ENCODE peak calls at places on chromosomes 6 and 20, in eight cellular contexts. One of them, this sample, is unnamed.

GRCh38 chr6:90187437-90188049 is 109.1 kb downstream of the BACH2 start:
- DNase-seq in OCI-LY7: peak
- DNase-seq in GM23248: no peak
- DNase-seq in MM.1S: no peak
- DNase-seq in SK-N-SH: peak
- DNase-seq in HCT116: no peak
- DNase-seq in neural progenitor cell: no peak
- DNase-seq in GM23338: no peak
- DNase-seq in this sample: no peak

GRCh38 chr20:23488470-23488869 is 2.4 kb upstream of the CST8 start:
- DNase-seq in OCI-LY7: no peak
- DNase-seq in GM23248: no peak
- DNase-seq in MM.1S: no peak
- DNase-seq in SK-N-SH: no peak
- DNase-seq in HCT116: no peak
- DNase-seq in neural progenitor cell: no peak
- DNase-seq in GM23338: no peak
- DNase-seq in this sample: no peak

GRCh38 chr20:11204926-11205768 is 531.3 kb upstream of the JAG1 start:
- DNase-seq in OCI-LY7: peak
- DNase-seq in GM23248: peak
- DNase-seq in MM.1S: peak
- DNase-seq in SK-N-SH: peak
- DNase-seq in HCT116: peak
- DNase-seq in neural progenitor cell: peak
- DNase-seq in GM23338: peak
- DNase-seq in this sample: peak

GRCh38 chr20:38900606-38901005 is 25.6 kb upstream of the FAM83D start:
- DNase-seq in OCI-LY7: no peak
- DNase-seq in GM23248: no peak
- DNase-seq in MM.1S: no peak
- DNase-seq in SK-N-SH: no peak
- DNase-seq in HCT116: no peak
- DNase-seq in neural progenitor cell: no peak
- DNase-seq in GM23338: no peak
- DNase-seq in this sample: no peak

GRCh38 chr6:20370393-20370792 is 31.3 kb upstream of the E2F3 start:
- DNase-seq in OCI-LY7: no peak
- DNase-seq in GM23248: no peak
- DNase-seq in MM.1S: no peak
- DNase-seq in SK-N-SH: no peak
- DNase-seq in HCT116: no peak
- DNase-seq in neural progenitor cell: no peak
- DNase-seq in GM23338: no peak
- DNase-seq in this sample: no peak

GRCh38 chr6:167733740-167734661 is 92.7 kb upstream of the AFDN start:
- DNase-seq in OCI-LY7: peak
- DNase-seq in GM23248: peak
- DNase-seq in MM.1S: no peak
- DNase-seq in SK-N-SH: no peak
- DNase-seq in HCT116: no peak
- DNase-seq in neural progenitor cell: no peak
- DNase-seq in GM23338: no peak
- DNase-seq in this sample: peak

GRCh38 chr6:25027221-25027916 is 91.6 kb upstream of the RIPOR2 start:
- DNase-seq in OCI-LY7: no peak
- DNase-seq in GM23248: no peak
- DNase-seq in MM.1S: peak
- DNase-seq in SK-N-SH: no peak
- DNase-seq in HCT116: no peak
- DNase-seq in neural progenitor cell: no peak
- DNase-seq in GM23338: peak
- DNase-seq in this sample: no peak

GRCh38 chr6:10441004-10441654 is 26.3 kb upstream of the TFAP2A start:
- DNase-seq in OCI-LY7: no peak
- DNase-seq in GM23248: peak
- DNase-seq in MM.1S: no peak
- DNase-seq in SK-N-SH: no peak
- DNase-seq in HCT116: peak
- DNase-seq in neural progenitor cell: no peak
- DNase-seq in GM23338: no peak
- DNase-seq in this sample: peak

GRCh38 chr6:26416288-26416687 is 14.2 kb downstream of the BTN3A1 start:
- DNase-seq in OCI-LY7: no peak
- DNase-seq in GM23248: no peak
- DNase-seq in MM.1S: no peak
- DNase-seq in SK-N-SH: no peak
- DNase-seq in HCT116: no peak
- DNase-seq in neural progenitor cell: no peak
- DNase-seq in GM23338: no peak
- DNase-seq in this sample: no peak

GRCh38 chr20:21437248-21437647 is 39.9 kb upstream of the NKX2-4 start:
- DNase-seq in OCI-LY7: no peak
- DNase-seq in GM23248: no peak
- DNase-seq in MM.1S: no peak
- DNase-seq in SK-N-SH: no peak
- DNase-seq in HCT116: no peak
- DNase-seq in neural progenitor cell: no peak
- DNase-seq in GM23338: no peak
- DNase-seq in this sample: no peak

GRCh38 chr6:30265594-30265993 is 52.4 kb upstream of the TRIM26 start:
- DNase-seq in OCI-LY7: no peak
- DNase-seq in GM23248: no peak
- DNase-seq in MM.1S: no peak
- DNase-seq in SK-N-SH: no peak
- DNase-seq in HCT116: no peak
- DNase-seq in neural progenitor cell: no peak
- DNase-seq in GM23338: no peak
- DNase-seq in this sample: no peak

GRCh38 chr20:31643522-31643921 is 5.8 kb downstream of the COX4I2 start:
- DNase-seq in OCI-LY7: no peak
- DNase-seq in GM23248: no peak
- DNase-seq in MM.1S: no peak
- DNase-seq in SK-N-SH: no peak
- DNase-seq in HCT116: no peak
- DNase-seq in neural progenitor cell: no peak
- DNase-seq in GM23338: no peak
- DNase-seq in this sample: no peak
- TF ChIP-seq EZH2phosphoT487 in OCI-LY7: no peak
- TF ChIP-seq EZH2phosphoT487 in GM23248: no peak
- TF ChIP-seq EZH2phosphoT487 in MM.1S: no peak
- TF ChIP-seq EZH2phosphoT487 in SK-N-SH: no peak
- TF ChIP-seq EZH2phosphoT487 in HCT116: no peak
- TF ChIP-seq EZH2phosphoT487 in neural progenitor cell: no peak
- TF ChIP-seq EZH2phosphoT487 in GM23338: no peak
- TF ChIP-seq EZH2phosphoT487 in this sample: no peak

GRCh38 chr6:112014483-112014882 is 39.4 kb upstream of the CCN6 start:
- DNase-seq in OCI-LY7: no peak
- DNase-seq in GM23248: peak
- DNase-seq in MM.1S: no peak
- DNase-seq in SK-N-SH: no peak
- DNase-seq in HCT116: no peak
- DNase-seq in neural progenitor cell: no peak
- DNase-seq in GM23338: no peak
- DNase-seq in this sample: no peak
- TF ChIP-seq EZH2phosphoT487 in OCI-LY7: no peak
- TF ChIP-seq EZH2phosphoT487 in GM23248: no peak
- TF ChIP-seq EZH2phosphoT487 in MM.1S: no peak
- TF ChIP-seq EZH2phosphoT487 in SK-N-SH: no peak
- TF ChIP-seq EZH2phosphoT487 in HCT116: no peak
- TF ChIP-seq EZH2phosphoT487 in neural progenitor cell: no peak
- TF ChIP-seq EZH2phosphoT487 in GM23338: no peak
- TF ChIP-seq EZH2phosphoT487 in this sample: no peak

GRCh38 chr6:45630801-45631200 is 253.1 kb upstream of the SUPT3H start:
- DNase-seq in OCI-LY7: no peak
- DNase-seq in GM23248: peak
- DNase-seq in MM.1S: no peak
- DNase-seq in SK-N-SH: no peak
- DNase-seq in HCT116: no peak
- DNase-seq in neural progenitor cell: no peak
- DNase-seq in GM23338: no peak
- DNase-seq in this sample: no peak
- TF ChIP-seq EZH2phosphoT487 in OCI-LY7: no peak
- TF ChIP-seq EZH2phosphoT487 in GM23248: no peak
- TF ChIP-seq EZH2phosphoT487 in MM.1S: no peak
- TF ChIP-seq EZH2phosphoT487 in SK-N-SH: no peak
- TF ChIP-seq EZH2phosphoT487 in HCT116: no peak
- TF ChIP-seq EZH2phosphoT487 in neural progenitor cell: no peak
- TF ChIP-seq EZH2phosphoT487 in GM23338: no peak
- TF ChIP-seq EZH2phosphoT487 in this sample: no peak

GRCh38 chr20:61959301-61959700 is 106.4 kb downstream of the TAF4 start:
- DNase-seq in OCI-LY7: peak
- DNase-seq in GM23248: peak
- DNase-seq in MM.1S: peak
- DNase-seq in SK-N-SH: no peak
- DNase-seq in HCT116: peak
- DNase-seq in neural progenitor cell: peak
- DNase-seq in GM23338: peak
- DNase-seq in this sample: no peak

GRCh38 chr20:61958773-61959172 is 106.9 kb downstream of the TAF4 start:
- DNase-seq in OCI-LY7: no peak
- DNase-seq in GM23248: no peak
- DNase-seq in MM.1S: no peak
- DNase-seq in SK-N-SH: no peak
- DNase-seq in HCT116: no peak
- DNase-seq in neural progenitor cell: no peak
- DNase-seq in GM23338: no peak
- DNase-seq in this sample: no peak

GRCh38 chr20:61956396-61957342 is 109.0 kb downstream of the TAF4 start:
- DNase-seq in OCI-LY7: no peak
- DNase-seq in GM23248: no peak
- DNase-seq in MM.1S: no peak
- DNase-seq in SK-N-SH: no peak
- DNase-seq in HCT116: no peak
- DNase-seq in neural progenitor cell: no peak
- DNase-seq in GM23338: no peak
- DNase-seq in this sample: no peak

GRCh38 chr20:61955668-61956395 is 109.8 kb downstream of the TAF4 start:
- DNase-seq in OCI-LY7: no peak
- DNase-seq in GM23248: no peak
- DNase-seq in MM.1S: no peak
- DNase-seq in SK-N-SH: no peak
- DNase-seq in HCT116: no peak
- DNase-seq in neural progenitor cell: no peak
- DNase-seq in GM23338: no peak
- DNase-seq in this sample: no peak

GRCh38 chr20:61957961-61958715 is 107.5 kb downstream of the TAF4 start:
- DNase-seq in OCI-LY7: no peak
- DNase-seq in GM23248: peak
- DNase-seq in MM.1S: no peak
- DNase-seq in SK-N-SH: no peak
- DNase-seq in HCT116: no peak
- DNase-seq in neural progenitor cell: no peak
- DNase-seq in GM23338: no peak
- DNase-seq in this sample: no peak
- TF ChIP-seq EZH2phosphoT487 in OCI-LY7: no peak
- TF ChIP-seq EZH2phosphoT487 in GM23248: no peak
- TF ChIP-seq EZH2phosphoT487 in MM.1S: no peak
- TF ChIP-seq EZH2phosphoT487 in SK-N-SH: no peak
- TF ChIP-seq EZH2phosphoT487 in HCT116: no peak
- TF ChIP-seq EZH2phosphoT487 in neural progenitor cell: no peak
- TF ChIP-seq EZH2phosphoT487 in GM23338: no peak
- TF ChIP-seq EZH2phosphoT487 in this sample: no peak

GRCh38 chr20:53331151-53331973 is 262.3 kb downstream of the ZNF217 start:
- DNase-seq in OCI-LY7: no peak
- DNase-seq in GM23248: peak
- DNase-seq in MM.1S: no peak
- DNase-seq in SK-N-SH: peak
- DNase-seq in HCT116: peak
- DNase-seq in neural progenitor cell: no peak
- DNase-seq in GM23338: peak
- DNase-seq in this sample: peak
- TF ChIP-seq EZH2phosphoT487 in OCI-LY7: no peak
- TF ChIP-seq EZH2phosphoT487 in GM23248: no peak
- TF ChIP-seq EZH2phosphoT487 in MM.1S: no peak
- TF ChIP-seq EZH2phosphoT487 in SK-N-SH: no peak
- TF ChIP-seq EZH2phosphoT487 in HCT116: no peak
- TF ChIP-seq EZH2phosphoT487 in neural progenitor cell: no peak
- TF ChIP-seq EZH2phosphoT487 in GM23338: no peak
- TF ChIP-seq EZH2phosphoT487 in this sample: no peak

GRCh38 chr20:49427751-49428518 is 54.5 kb downstream of the KCNB1 start:
- DNase-seq in OCI-LY7: no peak
- DNase-seq in GM23248: no peak
- DNase-seq in MM.1S: no peak
- DNase-seq in SK-N-SH: no peak
- DNase-seq in HCT116: no peak
- DNase-seq in neural progenitor cell: no peak
- DNase-seq in GM23338: no peak
- DNase-seq in this sample: no peak
- TF ChIP-seq EZH2phosphoT487 in OCI-LY7: no peak
- TF ChIP-seq EZH2phosphoT487 in GM23248: no peak
- TF ChIP-seq EZH2phosphoT487 in MM.1S: no peak
- TF ChIP-seq EZH2phosphoT487 in SK-N-SH: no peak
- TF ChIP-seq EZH2phosphoT487 in HCT116: no peak
- TF ChIP-seq EZH2phosphoT487 in neural progenitor cell: no peak
- TF ChIP-seq EZH2phosphoT487 in GM23338: no peak
- TF ChIP-seq EZH2phosphoT487 in this sample: no peak